ENCODE peak calls at places on chromosome 5, in four cellular contexts. Y is Peyer's patch, F is KBM-7, S is progenitor cell of endocrine pancreas. R is an unnamed sample.

GRCh38 chr5:181281984-181282316 is 21.0 kb upstream of the TRIM52 start:
- DNase-seq in F (no peak), S (no peak), Y (no peak), R (no peak)

GRCh38 chr5:24819841-24820240 is 175.1 kb upstream of the CDH10 start:
- DNase-seq in F (no peak), S (no peak), Y (no peak), R (no peak)

GRCh38 chr5:66443462-66444130 is 152.6 kb upstream of the MAST4 start:
- DNase-seq in S (no peak), Y (no peak), F (no peak), R (no peak)

GRCh38 chr5:60959156-60959555 is 14.2 kb downstream of the NDUFAF2 start:
- DNase-seq in F (peak; percentile 45), Y (no peak), S (no peak), R (no peak)

GRCh38 chr5:98928802-98929122 is at the start of gene CHD1:
- DNase-seq in Y (peak; percentile 97), S (peak; percentile 86), F (peak; percentile 97), R (peak; percentile 96)

GRCh38 chr5:169302491-169303118 is 1.7 kb upstream of the SLIT3 start:
- DNase-seq in S (peak; percentile 72), Y (peak; percentile 73), F (peak; percentile 60), R (peak; percentile 60)

GRCh38 chr5:15209053-15209762 is 290.8 kb upstream of the FBXL7 start:
- DNase-seq in Y (no peak), F (no peak), S (no peak), R (no peak)

GRCh38 chr5:91179018-91179417 is 204.1 kb downstream of the ARRDC3 start:
- DNase-seq in S (no peak), Y (no peak), F (no peak), R (no peak)

GRCh38 chr5:80960531-80961375 is 590 bp downstream of the RASGRF2 start:
- DNase-seq in S (peak; percentile 16), F (no peak), Y (peak; percentile 55), R (peak; percentile 54)

GRCh38 chr5:83718195-83718825 is 2.3 kb downstream of the HAPLN1 start:
- DNase-seq in F (peak; percentile 72), Y (peak; percentile 74), S (no peak), R (peak; percentile 6)

GRCh38 chr5:62698756-62699155 is 120.1 kb downstream of the LRRC70 start:
- DNase-seq in S (no peak), F (no peak), Y (no peak), R (no peak)

GRCh38 chr5:19880859-19881436 is 107.1 kb downstream of the CDH18 start:
- DNase-seq in Y (no peak), S (no peak), F (no peak), R (no peak)

GRCh38 chr5:123599171-123599570 is 87.2 kb downstream of the CSNK1G3 start:
- DNase-seq in Y (no peak), S (no peak), F (no peak), R (no peak)

GRCh38 chr5:144531191-144531590 is 360.5 kb downstream of the KCTD16 start:
- DNase-seq in F (no peak), S (no peak), Y (no peak), R (no peak)

GRCh38 chr5:62044989-62045388 is 261.0 kb upstream of the KIF2A start:
- DNase-seq in S (no peak), Y (no peak), F (no peak), R (no peak)

GRCh38 chr5:160970605-160971191 is 118.7 kb upstream of the ATP10B start:
- DNase-seq in F (peak; percentile 16), Y (no peak), S (no peak), R (no peak)

GRCh38 chr5:53882637-53883036 is 322.2 kb downstream of the NDUFS4 start:
- DNase-seq in Y (no peak), S (no peak), F (no peak), R (no peak)

GRCh38 chr5:74093501-74093993 is 467.6 kb downstream of the ARHGEF28 start:
- DNase-seq in S (no peak), Y (no peak), F (no peak), R (no peak)

GRCh38 chr5:133612021-133612860 is at the start of gene FSTL4:
- DNase-seq in Y (no peak), S (peak; percentile 57), F (no peak), R (peak; percentile 47)

GRCh38 chr5:180127682-180128670 is 56.4 kb upstream of the RNF130 start:
- DNase-seq in S (no peak), Y (no peak), F (no peak), R (no peak)

GRCh38 chr5:81779935-81780266 is 29.0 kb upstream of the SSBP2 start:
- DNase-seq in S (no peak), F (no peak), Y (no peak), R (no peak)

GRCh38 chr5:134224905-134225779 is 731 bp downstream of the PPP2CA start:
- DNase-seq in S (peak; percentile 60), F (peak; percentile 64), Y (peak; percentile 79), R (peak; percentile 71)

GRCh38 chr5:60196382-60197113 is 303.0 kb upstream of the PDE4D start:
- DNase-seq in S (no peak), F (no peak), Y (peak; percentile 56), R (no peak)

GRCh38 chr5:107282061-107282460 is 388.7 kb downstream of the EFNA5 start:
- DNase-seq in F (no peak), S (no peak), Y (no peak), R (no peak)

GRCh38 chr5:83471405-83472212 is at the start of gene VCAN:
- DNase-seq in S (peak; percentile 42), F (peak; percentile 82), Y (peak; percentile 55), R (peak; percentile 33)

GRCh38 chr5:1799110-1799601 is 481 bp downstream of the MRPL36 start:
- DNase-seq in Y (no peak), S (no peak), F (peak; percentile 46), R (no peak)

GRCh38 chr5:171623551-171624097 is 162.0 kb upstream of the SMIM23 start:
- DNase-seq in Y (no peak), F (no peak), S (no peak), R (no peak)

GRCh38 chr5:173341911-173342535 is 13.8 kb upstream of the STC2 start:
- DNase-seq in F (peak; percentile 45), S (no peak), Y (no peak), R (no peak)

GRCh38 chr5:176822426-176823075 is 12.2 kb downstream of the UNC5A start:
- DNase-seq in Y (no peak), F (no peak), S (no peak), R (no peak)

GRCh38 chr5:157107508-157107907 is 1.3 kb downstream of the HAVCR2 start:
- DNase-seq in F (peak; percentile 19), Y (no peak), S (no peak), R (no peak)

GRCh38 chr5:32707394-32707997 is 3.6 kb upstream of the NPR3 start:
- DNase-seq in Y (no peak), S (no peak), F (peak; percentile 67), R (no peak)

GRCh38 chr5:173809014-173809413 is 79.1 kb upstream of the CPEB4 start:
- DNase-seq in F (no peak), Y (no peak), S (no peak), R (no peak)

GRCh38 chr5:98763001-98763630 is 10.3 kb upstream of the RGMB start:
- DNase-seq in F (no peak), S (no peak), Y (no peak), R (no peak)

GRCh38 chr5:65263291-65263690 is 218.4 kb downstream of the ADAMTS6 start:
- DNase-seq in F (no peak), Y (no peak), S (no peak), R (no peak)

GRCh38 chr5:62937661-62938558 is 359.3 kb downstream of the LRRC70 start:
- DNase-seq in S (no peak), Y (no peak), F (no peak), R (no peak)

GRCh38 chr5:79990205-79990597 is 861 bp downstream of the MTX3 start:
- DNase-seq in F (no peak), Y (no peak), S (no peak), R (no peak)

GRCh38 chr5:40733842-40734563 is 21.8 kb downstream of the TTC33 start:
- DNase-seq in Y (no peak), F (no peak), S (no peak), R (no peak)

GRCh38 chr5:40260351-40260750 is 419.4 kb upstream of the PTGER4 start:
- DNase-seq in Y (no peak), F (no peak), S (no peak), R (no peak)